ENCODE peak calls at places on chromosomes 1 and 21, in four cellular contexts. D is LNCaP clone FGC, A is SW480, Y is left lung. S is an unnamed sample.

GRCh38 chr1:20366766-20367602 is 76.3 kb downstream of the VWA5B1 start:
- DNase-seq in D (no peak), A (peak), Y (no peak), S (no peak)

GRCh38 chr21:30268608-30269197 is 14.0 kb downstream of the KRTAP24-1 start:
- DNase-seq in D (no peak), A (no peak), Y (no peak), S (no peak)

GRCh38 chr1:184051138-184051484 is 419 bp upstream of the TSEN15 start:
- DNase-seq in D (no peak), A (peak), Y (no peak), S (no peak)

GRCh38 chr21:45164124-45164511 is 89.7 kb downstream of the ADARB1 start:
- DNase-seq in D (no peak), A (no peak), Y (no peak), S (no peak)

GRCh38 chr1:212565571-212566305 is 42.8 kb upstream of the ATF3 start:
- DNase-seq in D (peak), A (no peak), Y (no peak), S (no peak)

GRCh38 chr1:20726932-20727745 is 5.4 kb downstream of the SH2D5 start:
- DNase-seq in D (no peak), A (no peak), Y (peak), S (no peak)

GRCh38 chr1:48670234-48671020 is 106.3 kb downstream of the BEND5 start:
- DNase-seq in D (peak), A (no peak), Y (no peak), S (no peak)

GRCh38 chr1:44810101-44810761 is 1.9 kb downstream of the BTBD19 start:
- DNase-seq in D (peak), A (no peak), Y (peak), S (peak)

GRCh38 chr1:209651148-209651547 is 1.1 kb downstream of the LAMB3 start:
- DNase-seq in D (no peak), A (peak), Y (peak), S (peak)

GRCh38 chr1:200452850-200453543 is 43.2 kb upstream of the ZNF281 start:
- DNase-seq in D (no peak), A (no peak), Y (no peak), S (no peak)

GRCh38 chr1:152535774-152536173 is 21.5 kb downstream of the CRCT1 start:
- DNase-seq in D (no peak), A (no peak), Y (no peak), S (no peak)

GRCh38 chr1:114139540-114139939 is 14.1 kb downstream of the SYT6 start:
- DNase-seq in D (no peak), A (no peak), Y (no peak), S (no peak)

GRCh38 chr1:226381226-226381998 is 26.5 kb downstream of the PARP1 start:
- DNase-seq in D (no peak), A (no peak), Y (no peak), S (no peak)

S was measured in lower lobe of right lung.